ENCODE peak calls at places on chromosomes 4 and X, in five cellular contexts. U is foreskin fibroblast; L is stimulated activated CD8-positive, alpha-beta memory T cell treated with anti-CD3 and anti-CD28 coated beads, Interleukin-4, amount 100 ng/mL, for 24 hours; W is Caki2; G is WTC11. A is an unnamed sample.

GRCh38 chrX:153731117-153731844 is 6.6 kb downstream of the ABCD1 start:
- DNase-seq in U (peak), L (no peak), W (no peak), G (no peak), A (no peak)

GRCh38 chr4:45987858-45988257 is 136.0 kb downstream of the GABRG1 start:
- DNase-seq in U (no peak), L (no peak), W (no peak), G (no peak), A (no peak)

GRCh38 chr4:184417802-184418511 is 56.4 kb downstream of the IRF2 start:
- DNase-seq in U (peak), L (no peak), W (peak), G (no peak), A (no peak)

GRCh38 chrX:8607326-8607725 is 124.6 kb downstream of the ANOS1 start:
- DNase-seq in U (peak), L (no peak), W (peak), G (no peak), A (no peak)

GRCh38 chr4:135838889-135839288 is 1637.3 kb upstream of the PABPC4L start:
- DNase-seq in U (peak), L (no peak), W (peak), G (no peak), A (peak)

GRCh38 chrX:24657671-24658410 is 10.7 kb upstream of the PCYT1B start:
- DNase-seq in U (no peak), L (no peak), W (no peak), G (no peak), A (no peak)

GRCh38 chrX:9171841-9172240 is 137.9 kb upstream of the FAM9B start:
- DNase-seq in U (peak), L (no peak), W (peak), G (no peak), A (no peak)

GRCh38 chrX:97389761-97390192 is 506.1 kb downstream of the RPA4 start:
- DNase-seq in U (peak), L (no peak), W (peak), G (no peak), A (no peak)

GRCh38 chr4:6427439-6428090 is 44.8 kb downstream of the PPP2R2C start:
- DNase-seq in U (no peak), L (no peak), W (no peak), G (no peak), A (no peak)

GRCh38 chr4:146124023-146124680 is 51.4 kb upstream of the LSM6 start:
- DNase-seq in U (no peak), L (no peak), W (no peak), G (peak), A (no peak)

GRCh38 chr4:133000012-133000411 is 149.1 kb upstream of the PCDH10 start:
- DNase-seq in U (no peak), L (no peak), W (no peak), G (no peak), A (no peak)

GRCh38 chr4:2805712-2806391 is 13.0 kb downstream of the SH3BP2 start:
- DNase-seq in U (peak), L (no peak), W (no peak), G (no peak), A (no peak)

GRCh38 chr4:182578402-182578801 is 335.2 kb downstream of the TENM3 start:
- DNase-seq in U (peak), L (no peak), W (peak), G (no peak), A (no peak)

GRCh38 chr4:152983221-152983620 is 47.1 kb downstream of the FHDC1 start:
- DNase-seq in U (peak), L (no peak), W (no peak), G (peak), A (no peak)

GRCh38 chrX:133783273-133783672 is 202.1 kb downstream of the GPC3 start:
- DNase-seq in U (no peak), L (no peak), W (no peak), G (no peak), A (no peak)

GRCh38 chr4:16722386-16722785 is 176.1 kb downstream of the LDB2 start:
- DNase-seq in U (no peak), L (no peak), W (no peak), G (no peak), A (no peak)

GRCh38 chr4:174274436-174274835 is 9.0 kb downstream of the FBXO8 start:
- DNase-seq in U (no peak), L (no peak), W (no peak), G (no peak), A (no peak)

GRCh38 chr4:39970559-39971270 is 7.0 kb downstream of the PDS5A start:
- DNase-seq in U (no peak), L (no peak), W (peak), G (peak), A (no peak)

GRCh38 chrX:139933904-139934303 is 1.1 kb upstream of the ATP11C start:
- DNase-seq in U (no peak), L (no peak), W (no peak), G (no peak), A (no peak)

GRCh38 chrX:873016-873415 is 242.4 kb downstream of the SHOX start:
- DNase-seq in U (no peak), L (no peak), W (no peak), G (no peak), A (no peak)

GRCh38 chr4:12703076-12703475 is 781.1 kb downstream of the RAB28 start:
- DNase-seq in U (no peak), L (no peak), W (no peak), G (no peak), A (no peak)